ENCODE peak calls at places on chromosomes 1 and 21, in six cellular contexts. O, V, U, T, R and A are unnamed samples. For H3K9me3, the result is how much of the 10 kb centered on the place peaks cover.

GRCh38 chr1:44619261-44619900 is 54.9 kb downstream of the TMEM53 start:
- DNase-seq in R (no peak), O (no peak), T (no peak), V (no peak), U (peak), A (no peak)

GRCh38 chr1:15722836-15723542 is 13.1 kb upstream of the SLC25A34 start:
- DNase-seq in V (no peak), O (no peak), R (no peak), U (no peak), T (no peak), A (no peak)

GRCh38 chr1:172172267-172172880 is 248.1 kb upstream of the C1orf105 start:
- DNase-seq in R (no peak), U (peak), V (no peak), T (no peak), O (peak), A (no peak)

GRCh38 chr1:74847720-74848119 is 114.8 kb downstream of the TYW3 start:
- DNase-seq in U (peak), V (no peak), T (no peak), O (no peak), R (no peak), A (no peak)

GRCh38 chr1:30336550-30337426 is 386.6 kb downstream of the MATN1 start:
- DNase-seq in O (no peak), R (no peak), T (no peak), U (no peak), V (no peak), A (peak)

GRCh38 chr1:226370144-226370923 is 37.6 kb downstream of the PARP1 start:
- DNase-seq in O (no peak), T (no peak), V (no peak), R (no peak), U (no peak), A (no peak)

GRCh38 chr1:70426154-70427131 is 15.4 kb downstream of the CTH start:
- DNase-seq in O (no peak), R (no peak), V (no peak), U (no peak), T (no peak), A (no peak)

GRCh38 chr1:110673805-110674336 is 869 bp downstream of the KCNA3 start:
- DNase-seq in R (no peak), O (no peak), V (no peak), U (no peak), T (no peak), A (no peak)

GRCh38 chr1:173152585-173152984 is 54.5 kb downstream of the TNFSF4 start:
- DNase-seq in U (no peak), V (no peak), R (no peak), T (no peak), O (no peak), A (no peak)

GRCh38 chr1:213988639-213989070 is 882 bp downstream of the PROX1 start:
- DNase-seq in T (peak), R (no peak), V (no peak), O (no peak), U (no peak), A (no peak)

GRCh38 chr1:167221126-167221803 is 579 bp downstream of the POU2F1 start:
- DNase-seq in V (peak), U (no peak), O (no peak), R (no peak), T (peak), A (no peak)

DNA sequence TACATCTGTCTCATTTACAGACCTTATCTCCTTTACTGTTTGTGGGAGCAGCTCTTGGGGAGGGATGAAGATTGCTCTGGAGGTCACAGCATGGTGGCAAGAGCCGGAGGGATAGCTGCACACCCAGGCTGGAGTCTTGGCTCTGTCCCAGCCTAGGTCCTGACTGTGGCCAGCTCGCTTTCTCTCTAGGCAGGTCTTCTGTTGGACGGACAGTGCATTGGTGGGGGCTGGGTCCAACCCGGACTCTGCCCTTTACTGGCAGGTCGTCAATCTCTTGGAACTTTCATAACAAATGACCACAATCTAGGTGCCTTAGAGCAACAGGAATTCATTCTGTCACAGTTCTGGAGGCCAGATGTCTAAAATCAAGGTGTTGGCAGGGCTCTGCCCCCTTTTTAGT is 319.8 kb upstream of the C1orf174 start:
- DNase-seq in V (no peak), R (no peak), T (no peak), O (no peak), U (no peak), A (no peak)
- H3K9me3 ChIP-seq in V (under half), R (under half), T (under half), O (under half), U (under half), A (under half)

GRCh38 chr1:183816110-183816509 is 11.2 kb downstream of the RGL1 start:
- DNase-seq in O (no peak), T (no peak), U (no peak), V (no peak), R (no peak), A (no peak)

GRCh38 chr1:183812686-183813569 is 8.0 kb downstream of the RGL1 start:
- DNase-seq in O (peak), T (peak), R (peak), U (peak), V (no peak), A (peak)

GRCh38 chr1:183821309-183822080 is 16.6 kb downstream of the RGL1 start:
- DNase-seq in V (no peak), R (no peak), O (no peak), T (no peak), U (no peak), A (no peak)

GRCh38 chr1:183822081-183822611 is 17.2 kb downstream of the RGL1 start:
- DNase-seq in R (no peak), V (no peak), U (peak), O (no peak), T (no peak), A (no peak)

GRCh38 chr1:183817576-183818288 is 12.8 kb downstream of the RGL1 start:
- DNase-seq in O (peak), R (no peak), U (no peak), V (no peak), T (no peak), A (peak)
- H3K27ac ChIP-seq in O (no peak), R (no peak), U (no peak), V (peak), T (peak), A (peak)

DNA sequence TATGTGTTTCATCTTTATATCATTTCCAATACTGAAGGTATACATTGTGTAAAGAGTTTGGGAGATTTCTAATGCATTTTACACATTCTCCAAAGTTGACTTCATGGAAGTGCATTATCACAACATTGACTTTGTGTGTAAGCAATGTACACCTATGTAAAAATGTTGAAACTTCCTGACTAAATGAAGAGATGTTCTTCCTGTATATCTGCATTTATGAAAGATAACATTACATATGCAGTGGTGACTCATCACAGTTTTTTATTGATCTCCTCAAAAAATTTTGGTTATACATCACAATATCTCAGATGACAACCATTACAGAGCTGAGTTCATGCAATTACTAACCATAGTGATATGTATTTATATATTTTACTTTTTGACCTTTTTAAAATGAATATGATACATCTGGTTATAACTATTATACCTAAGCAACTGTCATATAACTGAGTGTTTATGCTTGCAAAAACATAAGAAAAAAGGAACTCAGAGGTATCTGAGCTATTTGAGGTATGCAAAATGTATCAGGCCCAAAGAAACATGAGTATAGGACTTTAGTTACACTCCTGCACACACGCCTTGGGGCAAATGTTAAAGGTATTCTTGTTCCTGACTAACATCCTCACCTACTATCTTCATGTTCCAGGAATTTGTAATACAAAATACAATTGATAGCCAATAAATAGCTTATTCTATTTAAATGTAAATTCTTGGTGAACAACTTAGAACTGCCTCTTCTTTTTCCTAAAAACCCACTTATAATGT is 88.2 kb upstream of the OLFM3 start:
- DNase-seq in R (no peak), T (no peak), V (no peak), O (no peak), U (no peak), A (no peak)
- H3K9me3 ChIP-seq in R (under half), T (under half), V (under half), O (under half), U (under half), A (under half)

GRCh38 chr21:33403128-33403785 is at the start of gene IFNGR2:
- DNase-seq in T (peak), V (peak), O (peak), U (no peak), R (peak), A (peak)
- H3K27ac ChIP-seq in T (peak), V (peak), O (peak), U (peak), R (peak), A (peak)

GRCh38 chr1:239982762-239983161 is 108.9 kb upstream of the FMN2 start:
- DNase-seq in R (no peak), U (peak), T (no peak), V (no peak), O (no peak), A (no peak)
- H3K9me3 ChIP-seq in R (under half), U (under half), T (under half), V (under half), O (under half), A (under half)